ENCODE peak calls at places on chromosomes 2 and 18, in seven cellular contexts. B is adrenal gland, F is ovary, W is tibial nerve, M is sigmoid colon, J is body of pancreas, S is HCT116. R is an unnamed sample. For H3K27me3, the result is how much of the 10 kb centered on the place peaks cover.

GRCh38 chr18:40402052-40402451 is 1553.0 kb upstream of the PIK3C3 start:
- DNase-seq in J (no peak), F (no peak), M (no peak), W (no peak), B (no peak), S (no peak), R (no peak)

GRCh38 chr2:10322481-10322880 is 19.8 kb downstream of the HPCAL1 start:
- DNase-seq in M (peak), S (no peak), W (no peak), B (no peak), J (no peak), F (no peak), R (no peak)

GRCh38 chr18:64017870-64018269 is 48.0 kb downstream of the SERPINB8 start:
- DNase-seq in F (no peak), W (no peak), S (peak), B (no peak), J (no peak), M (no peak), R (no peak)

GRCh38 chr2:213640742-213641425 is 356.6 kb downstream of the SPAG16 start:
- DNase-seq in J (peak), S (no peak), F (no peak), B (no peak), W (no peak), M (no peak), R (no peak)

GRCh38 chr18:27599202-27599829 is 414.2 kb upstream of the CHST9 start:
- DNase-seq in J (peak), B (peak), S (peak), M (no peak), F (peak), W (no peak), R (peak)

GRCh38 chr2:119158563-119159347 is at the start of gene C1QL2:
- DNase-seq in M (no peak), F (no peak), W (no peak), B (no peak), J (no peak), S (no peak), R (no peak)

GRCh38 chr2:146997945-146998344 is 846.9 kb upstream of the ACVR2A start:
- DNase-seq in B (no peak), J (no peak), M (no peak), F (no peak), W (no peak), S (no peak), R (no peak)

GRCh38 chr2:222160944-222161343 is 137.9 kb downstream of the PAX3 start:
- DNase-seq in F (no peak), S (no peak), J (no peak), W (no peak), B (no peak), M (no peak), R (no peak)

GRCh38 chr2:21097331-21097730 is 26.4 kb upstream of the TDRD15 start:
- DNase-seq in W (no peak), S (no peak), J (no peak), M (no peak), F (no peak), B (no peak), R (no peak)

GRCh38 chr2:175690113-175690716 is 311.9 kb downstream of the LNPK start:
- DNase-seq in M (no peak), F (peak), W (no peak), J (peak), B (peak), S (peak), R (peak)

GRCh38 chr18:74652392-74652988 is 54.8 kb downstream of the ZNF407 start:
- DNase-seq in M (no peak), W (no peak), S (peak), B (no peak), F (no peak), J (no peak), R (no peak)

GRCh38 chr2:143426296-143426695 is 297.1 kb downstream of the ARHGAP15 start:
- DNase-seq in M (no peak), J (no peak), B (no peak), W (no peak), S (no peak), F (no peak), R (no peak)

GRCh38 chr2:120522151-120522751 is 176.3 kb downstream of the INHBB start:
- DNase-seq in J (no peak), F (peak), W (no peak), B (no peak), S (no peak), M (no peak), R (no peak)

GRCh38 chr2:172839446-172839845 is 103.8 kb downstream of the RAPGEF4 start:
- DNase-seq in B (no peak), F (no peak), S (no peak), W (no peak), J (no peak), M (no peak), R (no peak)

GRCh38 chr2:96695602-96696001 is 44.3 kb downstream of the LMAN2L start:
- DNase-seq in B (no peak), J (no peak), S (no peak), W (no peak), M (peak), F (no peak), R (no peak)

GRCh38 chr2:201882353-201883095 is 76.2 kb downstream of the CDK15 start:
- DNase-seq in B (no peak), F (no peak), J (no peak), M (no peak), S (no peak), W (no peak), R (no peak)

GRCh38 chr18:59918320-59918755 is 18.5 kb downstream of the PMAIP1 start:
- DNase-seq in B (peak), F (no peak), J (no peak), S (peak), W (no peak), M (peak), R (no peak)

GRCh38 chr18:24053211-24053610 is 38.7 kb downstream of the TTC39C start:
- DNase-seq in S (no peak), F (no peak), W (no peak), B (no peak), J (no peak), M (no peak), R (no peak)

GRCh38 chr18:49178736-49179135 is 228.0 kb upstream of the SMAD7 start:
- DNase-seq in S (peak), W (no peak), B (no peak), M (no peak), J (peak), F (peak), R (no peak)

GRCh38 chr2:68753318-68753717 is 18.7 kb downstream of the ARHGAP25 start:
- DNase-seq in M (no peak), J (no peak), W (no peak), B (no peak), F (no peak), S (no peak), R (no peak)

GRCh38 chr2:100281521-100282438 is 40.5 kb downstream of the LONRF2 start:
- DNase-seq in J (no peak), M (no peak), S (no peak), F (peak), W (no peak), B (peak), R (no peak)

GRCh38 chr18:886076-886475 is 18.6 kb upstream of the ADCYAP1 start:
- DNase-seq in F (no peak), S (no peak), B (no peak), J (no peak), M (no peak), W (no peak), R (no peak)

GRCh38 chr2:43219383-43220228 is 6.8 kb downstream of the ZFP36L2 start:
- DNase-seq in S (peak), M (peak), F (peak), B (peak), J (peak), W (peak), R (peak)

GRCh38 chr18:37516361-37516853 is 49.2 kb downstream of the CELF4 start:
- DNase-seq in S (no peak), M (no peak), W (no peak), F (no peak), B (no peak), J (no peak), R (no peak)

GRCh38 chr18:37524139-37524538 is 41.5 kb downstream of the CELF4 start:
- DNase-seq in J (no peak), B (no peak), W (no peak), S (no peak), F (no peak), M (no peak), R (no peak)

GRCh38 chr18:37521500-37522465 is 43.8 kb downstream of the CELF4 start:
- DNase-seq in F (no peak), J (no peak), S (no peak), W (no peak), B (no peak), M (no peak), R (no peak)

GRCh38 chr18:37520508-37520907 is 45.1 kb downstream of the CELF4 start:
- DNase-seq in W (no peak), J (no peak), S (no peak), F (no peak), M (no peak), B (no peak), R (no peak)

DNA sequence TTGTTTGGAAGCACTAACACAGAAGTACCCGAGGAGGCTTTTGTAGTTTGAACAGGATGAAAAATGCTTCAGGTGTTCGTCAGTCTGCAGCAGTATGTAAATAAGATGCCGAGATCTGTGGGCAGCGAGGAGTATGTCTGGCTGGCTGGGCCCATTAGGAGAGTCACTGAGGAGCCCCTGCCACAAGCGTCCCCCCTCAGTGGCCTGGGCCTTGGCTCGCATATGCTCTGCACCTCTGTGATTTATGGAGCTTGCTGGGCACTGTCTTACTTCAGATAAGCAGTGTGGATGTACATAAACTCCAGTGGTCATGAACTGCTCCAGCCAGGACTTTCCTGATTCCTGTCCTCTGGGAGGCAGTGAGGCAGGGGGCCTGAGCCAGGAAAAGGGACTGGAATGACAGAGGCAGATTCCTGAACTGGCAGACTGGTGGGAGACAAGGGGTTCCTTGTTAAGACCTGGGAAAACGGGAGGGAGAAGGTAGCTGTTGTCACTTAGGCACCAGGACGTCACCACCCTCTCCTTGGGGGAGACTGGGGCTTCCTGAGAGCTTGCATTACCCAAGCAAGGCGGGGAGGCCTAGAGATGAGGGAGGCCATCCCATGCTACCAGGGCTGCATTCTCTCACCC is 46.0 kb downstream of the CELF4 start:
- DNase-seq in M (no peak), S (no peak), W (no peak), F (no peak), B (no peak), J (no peak), R (no peak)
- H3K27me3 ChIP-seq in M (under half), S (under half), W (under half), F (under half), B (under half), J (under half), R (under half)

DNA sequence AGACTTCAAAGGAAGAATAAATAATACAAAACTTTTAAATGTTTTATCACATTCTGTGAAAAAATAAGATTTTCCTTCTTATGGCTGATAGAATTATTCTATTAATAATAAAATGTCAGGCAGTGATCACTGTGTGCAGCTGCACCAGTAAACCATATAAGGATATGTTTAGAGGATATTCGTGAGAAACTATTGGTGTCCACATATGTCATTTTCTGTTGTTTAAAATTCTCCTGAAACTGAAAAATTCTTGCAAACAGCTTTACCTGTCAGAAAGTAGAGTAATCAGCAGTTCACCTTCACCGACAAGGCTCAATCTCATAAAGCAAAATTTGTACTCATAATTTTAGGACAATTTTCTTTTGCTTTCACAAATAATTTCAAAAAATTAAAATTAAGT is 170.1 kb upstream of the KCNH7 start:
- DNase-seq in M (no peak), W (no peak), S (no peak), B (no peak), J (no peak), F (no peak), R (no peak)
- TF ChIP-seq POLR2A in M (no peak), W (no peak), S (no peak), B (no peak), J (no peak), F (no peak), R (no peak)

GRCh38 chr2:5409925-5410360 is 282.2 kb upstream of the SOX11 start:
- DNase-seq in W (no peak), B (no peak), J (no peak), F (no peak), M (no peak), S (no peak), R (no peak)
- H3K4me3 ChIP-seq in W (no peak), B (no peak), J (no peak), F (no peak), M (no peak), S (no peak), R (no peak)

GRCh38 chr2:218986148-218986761 is 1.3 kb upstream of the FEV start:
- DNase-seq in S (no peak), B (no peak), M (peak), W (no peak), F (no peak), J (no peak), R (no peak)
- H3K27me3 ChIP-seq in S (under half), B (half or more), M (half or more), W (half or more), F (under half), J (half or more), R (under half)

DNA sequence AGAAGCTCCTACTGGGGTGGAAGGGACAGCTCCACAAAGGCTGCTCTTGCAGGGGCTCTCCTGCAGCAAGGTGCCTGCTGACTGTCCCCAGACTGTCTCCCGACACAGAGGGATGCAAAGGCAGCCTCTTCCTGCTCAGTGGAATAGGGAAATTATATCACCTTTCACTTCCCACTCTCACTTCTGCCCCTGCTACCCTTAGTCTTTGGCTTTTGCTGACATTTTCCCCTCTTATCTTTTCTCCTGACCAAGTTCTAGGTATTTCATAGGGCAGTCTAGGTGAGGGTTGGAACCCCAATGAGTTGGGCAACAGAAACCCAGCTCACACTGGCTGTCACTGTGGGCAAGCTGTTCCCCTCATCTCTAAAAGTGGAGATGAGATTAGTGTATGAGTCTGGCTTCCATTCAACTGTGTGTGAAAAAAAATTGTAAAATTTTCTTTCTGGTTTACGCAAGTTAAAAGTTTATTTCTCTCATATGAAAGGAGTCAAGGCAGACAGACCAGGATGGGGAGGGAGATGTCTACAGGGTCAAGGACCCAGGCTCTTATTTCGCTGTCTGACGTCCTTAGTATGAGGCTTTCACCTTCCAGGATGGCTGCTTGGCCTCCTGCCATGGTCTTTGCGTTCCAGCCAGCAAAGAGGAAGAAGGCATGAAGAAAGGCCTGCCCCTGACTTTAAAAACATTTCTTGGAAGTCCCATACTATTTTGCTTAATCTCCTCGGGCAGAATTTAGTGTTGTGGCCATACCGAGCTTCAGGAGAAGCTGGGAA is 7.5 kb upstream of the MOCOS start:
- DNase-seq in B (peak), J (peak), M (peak), F (peak), S (no peak), W (peak), R (peak)
- TF ChIP-seq POLR2A in B (no peak), J (no peak), M (no peak), F (no peak), S (no peak), W (no peak), R (no peak)

GRCh38 chr2:226413498-226414130 is 386.0 kb downstream of the IRS1 start:
- DNase-seq in S (no peak), F (no peak), J (no peak), B (no peak), M (no peak), W (no peak), R (no peak)

GRCh38 chr2:226411727-226412360 is 387.8 kb downstream of the IRS1 start:
- DNase-seq in S (peak), W (no peak), B (no peak), J (no peak), M (no peak), F (no peak), R (no peak)

GRCh38 chr2:226411206-226411605 is 388.4 kb downstream of the IRS1 start:
- DNase-seq in M (no peak), W (no peak), B (no peak), F (no peak), S (no peak), J (no peak), R (no peak)

GRCh38 chr2:226410212-226410611 is 389.4 kb downstream of the IRS1 start:
- DNase-seq in M (no peak), W (no peak), F (no peak), B (no peak), J (no peak), S (no peak), R (no peak)

DNA sequence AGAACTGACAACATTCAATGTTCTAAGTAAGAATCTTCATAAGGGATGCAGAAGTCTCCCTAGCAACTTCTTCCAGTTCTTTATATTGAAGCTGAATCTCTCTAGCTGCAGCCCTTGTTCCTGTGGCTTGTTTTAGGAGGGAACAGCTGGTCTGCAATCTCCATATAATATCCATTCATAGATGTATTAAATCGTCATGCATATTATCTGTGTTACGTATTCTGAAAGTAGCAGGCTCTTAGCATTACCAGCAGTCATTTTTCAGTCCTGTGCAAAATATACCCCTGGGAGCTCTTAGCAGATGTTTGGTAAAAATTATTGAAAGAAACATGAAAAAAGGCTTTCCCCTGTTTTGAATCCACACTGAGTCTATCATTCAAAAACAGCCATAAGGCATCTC is 385.3 kb downstream of the IRS1 start:
- DNase-seq in J (no peak), M (no peak), B (no peak), F (no peak), W (no peak), S (no peak), R (no peak)
- H3K4me3 ChIP-seq in J (no peak), M (no peak), B (no peak), F (no peak), W (no peak), S (no peak), R (no peak)

GRCh38 chr18:62024983-62025382 is 132.2 kb upstream of the RNF152 start:
- DNase-seq in B (no peak), F (no peak), S (no peak), M (no peak), W (no peak), J (no peak), R (no peak)

GRCh38 chr18:62028715-62029114 is 135.9 kb upstream of the RNF152 start:
- DNase-seq in W (no peak), J (no peak), S (no peak), M (no peak), F (no peak), B (no peak), R (no peak)

GRCh38 chr18:62033207-62033606 is 140.4 kb upstream of the RNF152 start:
- DNase-seq in J (no peak), S (no peak), B (no peak), W (no peak), F (no peak), M (no peak), R (no peak)

GRCh38 chr18:62030091-62030985 is 137.5 kb upstream of the RNF152 start:
- DNase-seq in B (no peak), S (no peak), J (no peak), F (no peak), W (no peak), M (no peak), R (no peak)

DNA sequence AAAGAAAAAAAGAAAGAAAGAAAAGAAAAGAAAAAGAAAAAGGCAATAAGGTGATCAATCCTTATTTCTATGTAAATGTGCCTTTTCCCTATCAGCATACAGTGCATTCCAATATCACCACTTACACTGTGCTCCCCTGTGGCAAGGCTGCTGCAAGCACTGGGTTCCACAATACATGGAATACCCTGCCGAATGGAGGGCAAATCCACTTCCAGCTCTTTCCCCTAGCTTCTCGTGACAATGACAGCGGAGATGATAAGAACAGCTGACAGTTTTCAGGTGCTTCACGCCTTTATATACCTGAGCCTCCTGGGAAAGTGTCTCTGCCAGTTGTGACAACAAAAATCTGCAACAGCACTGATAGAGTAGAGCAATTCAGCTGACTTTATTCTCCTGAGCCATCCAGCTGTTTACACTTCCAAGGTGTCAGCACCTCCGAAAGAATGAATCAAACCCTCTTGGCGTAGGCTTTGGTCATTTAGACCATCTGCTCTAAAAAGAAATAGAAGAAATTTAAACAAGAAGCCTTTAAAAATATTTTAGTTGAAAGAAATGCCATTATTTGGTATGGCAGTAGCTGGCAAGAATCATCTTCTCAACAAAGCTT is 135.2 kb upstream of the RNF152 start:
- DNase-seq in F (no peak), B (no peak), S (no peak), M (no peak), J (no peak), W (no peak), R (no peak)
- H3K27me3 ChIP-seq in F (under half), B (under half), S (under half), M (under half), J (under half), W (under half), R (under half)

GRCh38 chr2:223532712-223533111 is 69.4 kb downstream of the SCG2 start:
- DNase-seq in M (no peak), F (no peak), B (no peak), J (no peak), W (no peak), S (no peak), R (no peak)
- TF ChIP-seq POLR2A in M (no peak), F (no peak), B (no peak), J (no peak), W (no peak), S (no peak), R (no peak)

DNA sequence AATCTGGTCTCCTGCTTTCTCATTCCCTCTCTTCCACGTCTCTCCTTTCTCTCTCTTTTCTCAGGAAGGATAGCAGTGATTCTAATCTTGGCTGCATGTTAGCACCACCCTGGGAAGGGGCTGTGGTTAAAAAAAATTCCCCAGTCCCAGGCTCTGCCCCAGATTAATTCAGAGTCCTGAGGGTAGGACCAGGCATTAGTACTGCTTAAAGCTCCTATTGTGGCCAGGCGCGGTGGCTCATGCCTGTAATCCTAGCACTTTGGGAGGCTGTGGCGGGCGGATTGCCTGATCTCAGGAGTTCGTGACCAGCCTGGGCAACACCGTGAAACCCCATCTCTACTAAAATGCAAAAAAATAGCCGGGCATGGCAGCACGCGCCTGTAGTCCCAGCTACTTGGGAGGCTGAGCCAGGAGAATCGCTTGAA is 35.4 kb upstream of the EML4 start:
- DNase-seq in B (peak), J (no peak), M (no peak), S (no peak), F (no peak), W (no peak), R (no peak)
- H3K4me3 ChIP-seq in B (no peak), J (no peak), M (no peak), S (no peak), F (no peak), W (no peak), R (no peak)

R was measured in prostate gland.